ENCODE peak calls at places on chromosomes 11 and 22, in four cellular contexts. One of them, this sample, is unnamed.

GRCh38 chr11:35747638-35748037 is 85.1 kb downstream of the TRIM44 start:
- DNase-seq in fibroblast of mammary gland: no peak
- DNase-seq in kidney tubule cell: no peak
- DNase-seq in heart left ventricle: no peak
- DNase-seq in this sample: no peak

GRCh38 chr22:31090217-31091085 is 9.3 kb downstream of the SMTN start:
- DNase-seq in fibroblast of mammary gland: no peak
- DNase-seq in kidney tubule cell: no peak
- DNase-seq in heart left ventricle: no peak
- DNase-seq in this sample: no peak

GRCh38 chr22:36136988-36137387 is 23.6 kb downstream of the APOL3 start:
- DNase-seq in kidney tubule cell: no peak
- DNase-seq in fibroblast of mammary gland: peak; percentile 80
- DNase-seq in heart left ventricle: no peak
- DNase-seq in this sample: no peak

GRCh38 chr11:34209809-34210208 is 104.4 kb downstream of the NAT10 start:
- DNase-seq in kidney tubule cell: no peak
- DNase-seq in fibroblast of mammary gland: no peak
- DNase-seq in heart left ventricle: no peak
- DNase-seq in this sample: no peak

GRCh38 chr22:36197065-36197440 is 4.6 kb downstream of the APOL4 start:
- DNase-seq in kidney tubule cell: no peak
- DNase-seq in fibroblast of mammary gland: peak; percentile 57
- DNase-seq in heart left ventricle: peak; percentile 85
- DNase-seq in this sample: no peak

GRCh38 chr11:12066056-12066798 is 44.2 kb upstream of the MICAL2 start:
- DNase-seq in heart left ventricle: peak; percentile 54
- DNase-seq in fibroblast of mammary gland: peak; percentile 97
- DNase-seq in kidney tubule cell: peak; percentile 99
- DNase-seq in this sample: peak; percentile 100

GRCh38 chr11:73980001-73980960 is 2.4 kb downstream of the UCP2 start:
- DNase-seq in fibroblast of mammary gland: no peak
- DNase-seq in kidney tubule cell: peak; percentile 69
- DNase-seq in heart left ventricle: no peak
- DNase-seq in this sample: peak; percentile 57

GRCh38 chr22:42895087-42895486 is 38.0 kb upstream of the ARFGAP3 start:
- DNase-seq in kidney tubule cell: no peak
- DNase-seq in fibroblast of mammary gland: no peak
- DNase-seq in heart left ventricle: no peak
- DNase-seq in this sample: no peak

GRCh38 chr22:45216133-45217003 is 24.3 kb downstream of the KIAA0930 start:
- DNase-seq in fibroblast of mammary gland: peak; percentile 42
- DNase-seq in heart left ventricle: peak; percentile 23
- DNase-seq in kidney tubule cell: peak; percentile 19
- DNase-seq in this sample: no peak

GRCh38 chr22:27751277-27752070 is 50.1 kb downstream of the MN1 start:
- DNase-seq in kidney tubule cell: no peak
- DNase-seq in fibroblast of mammary gland: no peak
- DNase-seq in heart left ventricle: peak; percentile 16
- DNase-seq in this sample: no peak

GRCh38 chr11:122069946-122070345 is 46.1 kb downstream of the BLID start:
- DNase-seq in kidney tubule cell: peak; percentile 84
- DNase-seq in fibroblast of mammary gland: peak; percentile 76
- DNase-seq in heart left ventricle: peak; percentile 37
- DNase-seq in this sample: peak; percentile 56

GRCh38 chr22:40202225-40202944 is 24.7 kb downstream of the TNRC6B start:
- DNase-seq in fibroblast of mammary gland: no peak
- DNase-seq in kidney tubule cell: no peak
- DNase-seq in heart left ventricle: no peak
- DNase-seq in this sample: no peak

GRCh38 chr11:78363018-78363619 is 54.5 kb downstream of the GAB2 start:
- DNase-seq in heart left ventricle: no peak
- DNase-seq in fibroblast of mammary gland: no peak
- DNase-seq in kidney tubule cell: no peak
- DNase-seq in this sample: no peak

GRCh38 chr11:3882671-3883070 is 27.2 kb downstream of the STIM1 start:
- DNase-seq in kidney tubule cell: no peak
- DNase-seq in heart left ventricle: no peak
- DNase-seq in fibroblast of mammary gland: no peak
- DNase-seq in this sample: no peak

GRCh38 chr22:24408630-24409029 is 18.8 kb upstream of the ADORA2A start:
- DNase-seq in kidney tubule cell: no peak
- DNase-seq in heart left ventricle: peak; percentile 23
- DNase-seq in fibroblast of mammary gland: no peak
- DNase-seq in this sample: no peak

This sample was measured in epithelial cell of esophagus.